ENCODE peak calls at places on chromosomes 3 and 15, in eight cellular contexts. K, T, R, O, G, P, F and C are unnamed samples. For H3K4me1, the result is how much of the 10 kb centered on the place peaks cover.

GRCh38 chr3:5314897-5315296 is 127.4 kb downstream of the EDEM1 start:
- DNase-seq in K (no peak), T (no peak), R (no peak), O (no peak), G (no peak), P (no peak), F (no peak), C (no peak)

GRCh38 chr3:179189764-179190163 is 41.6 kb downstream of the PIK3CA start:
- DNase-seq in K (no peak), T (no peak), R (no peak), O (no peak), G (no peak), P (no peak), F (no peak), C (no peak)

GRCh38 chr3:102741105-102741504 is 306.3 kb downstream of the ZPLD1 start:
- DNase-seq in K (no peak), T (no peak), R (no peak), O (no peak), G (no peak), P (no peak), F (no peak), C (no peak)

GRCh38 chr3:13229291-13229949 is 156.2 kb upstream of the IQSEC1 start:
- DNase-seq in K (no peak), T (no peak), R (no peak), O (no peak), G (no peak), P (no peak), F (no peak), C (no peak)

GRCh38 chr3:192850501-192850981 is 67.1 kb downstream of the MB21D2 start:
- DNase-seq in K (no peak), T (no peak), R (peak), O (no peak), G (peak), P (no peak), F (no peak), C (peak)

GRCh38 chr3:147231111-147231510 is 175.2 kb downstream of the ZIC4 start:
- DNase-seq in K (no peak), T (no peak), R (no peak), O (no peak), G (no peak), P (no peak), F (no peak), C (no peak)

GRCh38 chr3:188262488-188262887 is 108.5 kb downstream of the LPP start:
- DNase-seq in K (no peak), T (no peak), R (no peak), O (no peak), G (no peak), P (no peak), F (no peak), C (no peak)

GRCh38 chr15:38176696-38177095 is 75.9 kb upstream of the SPRED1 start:
- DNase-seq in K (no peak), T (no peak), R (no peak), O (no peak), G (no peak), P (no peak), F (no peak), C (no peak)

GRCh38 chr3:128936341-128936740 is 56.9 kb downstream of the ACAD9 start:
- DNase-seq in K (no peak), T (no peak), R (no peak), O (no peak), G (no peak), P (no peak), F (no peak), C (no peak)

GRCh38 chr3:151708868-151709267 is 24.9 kb upstream of the AADACL2 start:
- DNase-seq in K (no peak), T (no peak), R (no peak), O (no peak), G (no peak), P (no peak), F (no peak), C (no peak)

GRCh38 chr3:56111651-56112250 is 356.5 kb downstream of the ERC2 start:
- DNase-seq in K (no peak), T (no peak), R (no peak), O (no peak), G (no peak), P (no peak), F (no peak), C (no peak)

GRCh38 chr15:98728811-98729160 is 80.4 kb downstream of the IGF1R start:
- DNase-seq in K (no peak), T (no peak), R (no peak), O (no peak), G (no peak), P (no peak), F (no peak), C (no peak)
- H3K4me1 ChIP-seq in K (under half), T (half or more), R (under half), O (under half), G (under half), P (half or more), F (under half), C (under half)

DNA sequence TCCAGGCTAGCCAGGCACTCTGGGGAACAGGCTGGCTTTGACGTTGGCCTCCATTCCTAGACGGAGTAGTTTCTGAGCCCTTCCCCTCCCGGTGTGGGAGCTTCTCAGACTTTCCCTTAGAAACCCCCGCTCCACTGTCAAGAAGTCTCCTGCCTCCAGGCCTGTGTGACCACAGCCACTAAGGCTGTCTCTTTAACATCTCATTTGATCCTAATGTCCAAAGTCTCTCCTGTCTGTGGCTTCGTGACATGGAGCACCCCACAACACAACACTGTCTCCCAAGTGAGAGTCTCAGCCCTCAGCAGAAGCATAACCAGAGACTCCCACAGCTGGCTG is 6.0 kb downstream of the CSRNP1 start:
- DNase-seq in K (no peak), T (no peak), R (no peak), O (no peak), G (no peak), P (no peak), F (no peak), C (no peak)
- H3K4me1 ChIP-seq in K (under half), T (half or more), R (half or more), O (half or more), G (half or more), P (half or more), F (under half), C (half or more)

GRCh38 chr3:127588675-127589577 is 1.6 kb downstream of the TPRA1 start:
- DNase-seq in K (no peak), T (no peak), R (no peak), O (no peak), G (no peak), P (no peak), F (no peak), C (no peak)

GRCh38 chr3:127590282-127590592 is 296 bp downstream of the TPRA1 start:
- DNase-seq in K (no peak), T (no peak), R (peak), O (no peak), G (no peak), P (no peak), F (no peak), C (no peak)

GRCh38 chr3:127587876-127588275 is 2.7 kb downstream of the TPRA1 start:
- DNase-seq in K (no peak), T (no peak), R (no peak), O (no peak), G (no peak), P (no peak), F (no peak), C (no peak)

GRCh38 chr3:127590593-127591477 is at the start of gene TPRA1:
- DNase-seq in K (peak), T (peak), R (peak), O (peak), G (peak), P (peak), F (peak), C (peak)

DNA sequence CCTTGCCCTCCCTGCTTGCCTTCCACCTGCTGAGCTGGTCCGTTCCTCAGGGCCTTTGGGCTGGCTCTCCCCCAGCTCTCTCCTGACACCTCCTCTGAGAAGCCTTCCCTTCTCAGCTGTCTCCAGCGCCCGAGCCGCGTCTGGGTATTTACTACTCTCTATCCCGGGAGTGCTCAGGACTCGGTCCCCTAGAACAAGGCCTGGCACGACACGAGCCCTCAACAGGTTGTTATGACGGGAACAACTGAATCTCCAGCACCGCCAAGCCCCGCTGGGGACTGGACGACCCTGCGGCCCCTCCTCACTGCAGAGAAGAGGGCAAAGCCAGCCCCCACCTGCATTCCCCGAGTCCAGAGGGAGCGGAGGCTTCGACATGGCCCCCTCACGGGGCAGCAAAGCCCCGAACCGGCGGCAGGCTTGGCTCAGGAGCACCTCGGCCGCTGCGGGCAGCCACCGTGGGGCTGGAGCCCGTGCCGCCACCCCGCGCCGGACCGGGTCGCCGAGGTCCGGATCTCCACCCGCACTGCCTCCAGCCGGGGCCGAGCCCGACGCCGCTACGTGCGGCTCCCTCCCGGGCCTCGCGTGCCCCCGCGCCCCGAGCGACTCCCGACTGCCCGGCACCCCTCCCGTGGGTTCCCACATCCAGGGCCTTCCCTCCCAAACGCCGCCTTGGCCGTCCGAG is 792 bp downstream of the TPRA1 start:
- DNase-seq in K (peak), T (peak), R (peak), O (no peak), G (no peak), P (no peak), F (no peak), C (no peak)
- H3K4me1 ChIP-seq in K (under half), T (half or more), R (under half), O (under half), G (under half), P (half or more), F (under half), C (under half)

GRCh38 chr3:16444344-16444743 is 69.2 kb downstream of the RFTN1 start:
- DNase-seq in K (no peak), T (no peak), R (no peak), O (no peak), G (no peak), P (no peak), F (no peak), C (no peak)
- H3K4me1 ChIP-seq in K (under half), T (half or more), R (under half), O (under half), G (under half), P (under half), F (under half), C (under half)

DNA sequence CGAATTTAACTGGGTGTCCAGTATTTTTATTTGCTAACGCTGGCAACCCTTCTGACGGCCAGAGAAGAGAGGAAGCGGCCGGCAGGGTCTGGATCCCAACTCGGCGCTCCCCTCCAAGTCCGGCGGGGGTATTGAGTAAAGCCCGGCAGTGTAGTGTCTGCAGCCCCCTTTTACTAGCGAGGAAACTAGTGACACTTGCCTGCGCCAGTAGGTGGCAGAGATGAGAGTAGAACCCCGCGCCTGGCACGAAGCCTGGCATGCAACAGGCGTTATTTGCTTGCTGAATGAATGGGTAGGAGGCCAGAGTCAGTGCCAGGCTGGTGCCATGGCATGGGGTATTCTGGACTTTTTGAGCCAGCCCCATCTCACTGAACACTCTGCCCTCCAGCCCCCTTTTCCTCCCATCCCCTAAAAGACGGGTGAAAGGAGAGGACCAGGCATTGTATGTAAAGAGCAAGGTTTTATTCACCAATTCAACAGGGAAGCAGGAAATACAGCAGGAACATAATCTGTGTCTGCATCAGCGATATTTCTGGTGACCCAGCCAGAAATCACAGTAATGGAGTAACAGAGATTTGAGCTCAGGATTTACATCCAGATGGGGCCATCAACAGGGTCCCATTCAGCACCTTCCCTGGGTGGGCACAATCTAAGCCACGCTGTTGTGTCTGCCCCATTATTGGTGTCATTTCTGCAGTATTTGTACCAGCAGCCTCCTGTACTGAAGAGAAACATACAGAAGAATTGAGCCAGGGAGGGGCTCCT is 788 bp upstream of the WDR73 start:
- DNase-seq in K (peak), T (peak), R (peak), O (peak), G (peak), P (peak), F (peak), C (peak)
- H3K4me1 ChIP-seq in K (under half), T (half or more), R (under half), O (under half), G (under half), P (under half), F (under half), C (under half)

GRCh38 chr3:34008836-34009479 is 210.5 kb downstream of the PDCD6IP start:
- DNase-seq in K (no peak), T (no peak), R (no peak), O (no peak), G (no peak), P (no peak), F (no peak), C (no peak)
- H3K4me1 ChIP-seq in K (under half), T (under half), R (under half), O (under half), G (under half), P (under half), F (under half), C (under half)

GRCh38 chr15:60814855-60815254 is 335.9 kb upstream of the ICE2 start:
- DNase-seq in K (no peak), T (no peak), R (no peak), O (no peak), G (no peak), P (no peak), F (no peak), C (no peak)
- H3K4me1 ChIP-seq in K (under half), T (under half), R (under half), O (under half), G (under half), P (under half), F (under half), C (under half)

GRCh38 chr15:88630141-88630721 is 8.6 kb upstream of the ISG20 start:
- DNase-seq in K (no peak), T (no peak), R (peak), O (no peak), G (peak), P (peak), F (no peak), C (peak)
- H3K4me1 ChIP-seq in K (under half), T (under half), R (under half), O (under half), G (under half), P (under half), F (under half), C (under half)

DNA sequence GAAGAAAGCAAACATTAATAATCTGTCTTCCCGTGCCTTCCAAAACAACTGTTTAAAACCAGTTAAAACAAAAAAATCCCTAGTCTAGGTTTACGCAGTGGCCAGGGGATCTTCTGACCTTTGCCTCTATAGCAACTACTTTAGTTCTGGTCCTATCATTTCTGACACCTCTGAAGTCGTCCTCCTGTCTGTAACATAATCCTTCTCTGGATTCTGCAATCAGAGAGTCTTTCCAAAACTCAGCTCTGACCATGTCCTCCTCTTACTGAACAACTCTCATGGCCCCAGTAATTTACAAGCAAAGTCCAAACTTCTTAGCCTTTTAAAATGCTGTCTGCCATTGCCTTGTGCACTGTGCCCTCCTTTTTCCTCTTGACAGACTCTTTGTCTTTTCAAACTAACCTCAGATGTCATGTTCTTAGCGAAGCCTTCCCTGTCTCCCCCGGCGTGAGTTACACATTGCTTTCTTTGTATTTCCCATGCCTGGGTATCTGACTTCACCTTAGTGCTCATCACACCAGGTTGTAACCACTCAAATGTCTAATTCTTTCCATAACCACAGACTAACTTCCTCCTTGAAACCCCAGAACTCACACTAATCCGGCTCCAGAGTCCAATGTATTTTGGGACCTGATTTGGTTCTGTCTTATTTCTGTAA is 105.2 kb upstream of the BNIP2 start:
- DNase-seq in K (no peak), T (no peak), R (no peak), O (no peak), G (no peak), P (no peak), F (no peak), C (no peak)
- H3K4me1 ChIP-seq in K (under half), T (under half), R (under half), O (under half), G (under half), P (under half), F (under half), C (under half)